ENCODE peak calls at places on chromosomes 11 and 22, in eight cellular contexts. C is IMR-90, B is left ventricle myocardium inferior, Q is HFF-Myc, T is astrocyte of the cerebellum, K is fibroblast of pulmonary artery, Y is HepG2, S is AG09319. U is an unnamed sample.

GRCh38 chr11:112928136-112928535 is 33.1 kb upstream of the NCAM1 start:
- DNase-seq in C (no peak), B (no peak), Q (no peak), T (no peak), K (no peak), Y (no peak), S (no peak), U (no peak)

GRCh38 chr22:32204856-32205722 is at the start of gene RFPL2:
- DNase-seq in C (peak), B (no peak), Q (no peak), T (peak), K (peak), Y (peak), S (no peak), U (peak)

GRCh38 chr11:680476-680875 is 14.5 kb downstream of the DEAF1 start:
- DNase-seq in C (no peak), B (peak), Q (no peak), T (no peak), K (no peak), Y (no peak), S (no peak), U (no peak)

GRCh38 chr11:29914203-29914930 is 102.5 kb downstream of the KCNA4 start:
- DNase-seq in C (no peak), B (no peak), Q (no peak), T (no peak), K (peak), Y (no peak), S (no peak), U (no peak)

GRCh38 chr11:116353517-116353916 is 419.3 kb downstream of the BUD13 start:
- DNase-seq in C (no peak), B (no peak), Q (no peak), T (no peak), K (no peak), Y (no peak), S (no peak), U (no peak)

GRCh38 chr11:124483422-124483821 is 37.9 kb upstream of the OR8B8 start:
- DNase-seq in C (no peak), B (no peak), Q (no peak), T (no peak), K (no peak), Y (no peak), S (no peak), U (no peak)

GRCh38 chr11:76783294-76783900 is at the start of gene TSKU:
- DNase-seq in C (no peak), B (no peak), Q (no peak), T (no peak), K (peak), Y (no peak), S (no peak), U (no peak)

GRCh38 chr11:46912526-46913150 is 5.7 kb downstream of the LRP4 start:
- DNase-seq in C (no peak), B (no peak), Q (no peak), T (no peak), K (no peak), Y (no peak), S (no peak), U (peak)

GRCh38 chr11:34052036-34052607 is 591 bp downstream of the CAPRIN1 start:
- DNase-seq in C (peak), B (peak), Q (no peak), T (peak), K (peak), Y (peak), S (peak), U (peak)

GRCh38 chr11:68044145-68044813 is 5.5 kb downstream of the TCIRG1 start:
- DNase-seq in C (no peak), B (no peak), Q (no peak), T (no peak), K (no peak), Y (no peak), S (no peak), U (no peak)

GRCh38 chr11:133732109-133732508 is 113.2 kb downstream of the SPATA19 start:
- DNase-seq in C (no peak), B (no peak), Q (no peak), T (no peak), K (no peak), Y (no peak), S (no peak), U (no peak)

GRCh38 chr11:71481101-71481960 is 28.3 kb downstream of the NADSYN1 start:
- DNase-seq in C (no peak), B (no peak), Q (no peak), T (no peak), K (no peak), Y (no peak), S (no peak), U (no peak)

GRCh38 chr22:50111056-50111455 is 21.2 kb downstream of the MOV10L1 start:
- DNase-seq in C (no peak), B (no peak), Q (no peak), T (no peak), K (no peak), Y (no peak), S (no peak), U (no peak)

GRCh38 chr11:77071671-77072605 is 5.2 kb downstream of the CAPN5 start:
- DNase-seq in C (peak), B (no peak), Q (no peak), T (no peak), K (no peak), Y (no peak), S (no peak), U (no peak)

GRCh38 chr11:70176940-70177689 is 26.0 kb upstream of the FADD start:
- DNase-seq in C (no peak), B (no peak), Q (no peak), T (no peak), K (no peak), Y (peak), S (no peak), U (peak)

GRCh38 chr22:34429314-34429713 is 509.0 kb upstream of the LARGE1 start:
- DNase-seq in C (no peak), B (no peak), Q (no peak), T (no peak), K (no peak), Y (no peak), S (no peak), U (no peak)

GRCh38 chr11:71999360-71999759 is 651 bp downstream of the IL18BP start:
- DNase-seq in C (peak), B (no peak), Q (no peak), T (peak), K (peak), Y (no peak), S (no peak), U (no peak)

GRCh38 chr22:50260801-50261614 is 475 bp downstream of the MAPK12 start:
- DNase-seq in C (peak), B (no peak), Q (no peak), T (no peak), K (peak), Y (no peak), S (no peak), U (no peak)

GRCh38 chr11:77299528-77299993 is 1.9 kb downstream of the GDPD4 start:
- DNase-seq in C (peak), B (no peak), Q (no peak), T (no peak), K (no peak), Y (peak), S (no peak), U (no peak)

GRCh38 chr11:45180158-45180887 is 33.9 kb downstream of the PRDM11 start:
- DNase-seq in C (no peak), B (peak), Q (no peak), T (no peak), K (no peak), Y (no peak), S (no peak), U (peak)
- TF ChIP-seq CTCF in C (peak), B (peak), Q (peak), T (no peak), K (peak), Y (peak), S (peak), U (no peak)

GRCh38 chr11:100576044-100577021 is 110.8 kb upstream of the ARHGAP42 start:
- DNase-seq in C (peak), B (no peak), Q (no peak), T (peak), K (peak), Y (peak), S (no peak), U (peak)

GRCh38 chr11:100573911-100574513 is 113.1 kb upstream of the ARHGAP42 start:
- DNase-seq in C (no peak), B (no peak), Q (no peak), T (no peak), K (no peak), Y (no peak), S (peak), U (no peak)

GRCh38 chr11:100578966-100579365 is 108.1 kb upstream of the ARHGAP42 start:
- DNase-seq in C (peak), B (no peak), Q (no peak), T (no peak), K (peak), Y (no peak), S (no peak), U (no peak)

GRCh38 chr11:100574894-100575769 is 112.0 kb upstream of the ARHGAP42 start:
- DNase-seq in C (peak), B (no peak), Q (no peak), T (no peak), K (peak), Y (peak), S (no peak), U (no peak)
- TF ChIP-seq CTCF in C (peak), B (peak), Q (no peak), T (peak), K (peak), Y (peak), S (peak), U (no peak)

DNA sequence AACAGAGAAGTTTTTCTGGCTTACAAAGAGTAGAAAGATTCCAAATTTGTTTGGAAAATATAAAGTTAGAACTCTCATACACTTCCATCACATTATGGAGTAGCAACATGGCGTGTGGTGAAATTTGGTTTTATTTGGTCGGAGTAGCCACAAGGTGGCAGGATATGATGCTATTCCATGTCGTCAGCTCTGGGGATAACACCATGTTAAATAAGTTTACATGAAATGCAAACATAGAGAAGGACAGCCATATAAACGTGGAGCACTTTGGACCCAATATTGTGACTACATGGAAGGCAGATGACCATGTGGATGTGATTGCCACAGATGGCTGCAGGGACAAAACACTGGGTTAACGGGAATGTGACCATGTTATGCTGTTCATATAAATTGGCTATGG is 21.1 kb downstream of the OR5M11 start:
- DNase-seq in C (no peak), B (no peak), Q (no peak), T (no peak), K (no peak), Y (peak), S (no peak), U (no peak)
- TF ChIP-seq CTCF in C (no peak), B (no peak), Q (no peak), T (no peak), K (no peak), Y (peak), S (no peak), U (peak)

GRCh38 chr11:3942160-3942955 is 86.9 kb downstream of the STIM1 start:
- DNase-seq in C (no peak), B (no peak), Q (no peak), T (no peak), K (no peak), Y (peak), S (no peak), U (no peak)
- TF ChIP-seq CTCF in C (no peak), B (no peak), Q (no peak), T (no peak), K (no peak), Y (peak), S (no peak), U (no peak)

GRCh38 chr11:61891331-61892084 is at the start of gene FADS3:
- DNase-seq in C (peak), B (peak), Q (no peak), T (no peak), K (peak), Y (peak), S (peak), U (peak)
- TF ChIP-seq CTCF in C (no peak), B (peak), Q (no peak), T (peak), K (no peak), Y (peak), S (no peak), U (no peak)

DNA sequence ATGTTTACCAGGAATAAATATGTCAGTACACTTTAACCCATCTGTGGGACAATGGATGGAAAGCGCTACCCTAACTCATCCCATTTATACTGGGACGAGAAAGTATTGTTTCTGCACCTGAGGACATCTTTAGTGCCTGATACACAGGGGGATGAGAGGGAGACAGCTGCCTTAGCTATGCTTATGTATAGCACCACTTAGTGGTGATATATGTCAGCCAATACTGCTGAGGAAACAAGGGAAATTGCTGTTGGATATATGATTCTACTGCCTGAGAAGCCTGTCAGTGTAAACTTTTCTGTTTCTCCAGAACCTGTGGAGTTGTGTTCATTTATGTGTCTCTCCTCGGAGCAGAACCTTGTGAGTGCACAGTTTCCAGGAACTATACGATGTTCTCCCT is 13.3 kb upstream of the CEP295 start:
- DNase-seq in C (peak), B (no peak), Q (no peak), T (no peak), K (peak), Y (peak), S (no peak), U (no peak)
- TF ChIP-seq CTCF in C (peak), B (peak), Q (peak), T (peak), K (peak), Y (peak), S (no peak), U (no peak)

DNA sequence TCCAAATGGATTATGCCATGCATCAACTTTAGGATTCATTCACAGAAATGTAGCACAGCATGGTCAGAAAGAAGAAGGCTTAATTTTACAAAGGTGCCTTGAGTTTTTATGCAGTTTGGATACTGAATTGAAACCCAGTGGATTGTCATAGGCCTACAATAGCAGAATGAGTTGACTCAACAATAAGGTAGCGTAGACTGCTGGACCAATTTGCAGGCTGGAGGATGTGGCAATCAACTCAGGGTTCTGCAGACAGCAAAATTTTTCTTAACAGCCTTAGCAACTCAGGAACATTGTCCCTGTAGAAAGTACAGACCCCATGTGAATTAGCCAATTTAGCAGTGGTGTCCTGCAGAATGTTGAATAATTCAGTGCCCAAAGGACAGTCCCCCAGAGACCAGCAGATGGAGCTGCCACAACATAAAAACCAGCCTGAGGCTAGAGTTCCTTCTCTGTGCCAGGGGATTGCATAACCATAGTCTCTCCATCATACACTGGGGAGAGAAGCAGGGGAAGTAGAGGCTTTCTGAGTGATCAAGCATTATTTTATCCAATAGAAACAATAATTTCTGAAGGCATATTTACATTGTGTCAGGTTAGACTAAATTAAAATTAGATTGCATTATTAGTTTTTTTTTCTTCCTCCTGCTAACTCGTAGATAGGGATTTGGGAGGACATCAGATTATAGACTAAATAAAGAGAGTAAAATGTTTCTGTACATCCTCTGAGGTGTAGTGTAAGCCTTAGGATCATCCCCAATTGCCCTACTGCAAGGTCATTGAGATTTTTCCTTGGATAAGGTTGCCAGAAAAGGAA is 20.3 kb upstream of the MRPL17 start:
- DNase-seq in C (peak), B (peak), Q (no peak), T (no peak), K (peak), Y (peak), S (no peak), U (peak)
- TF ChIP-seq CTCF in C (peak), B (peak), Q (peak), T (peak), K (peak), Y (peak), S (peak), U (peak)

GRCh38 chr11:31887180-31887579 is 76.1 kb upstream of the PAX6 start:
- DNase-seq in C (no peak), B (no peak), Q (no peak), T (no peak), K (no peak), Y (no peak), S (no peak), U (no peak)
- TF ChIP-seq CTCF in C (no peak), B (no peak), Q (peak), T (no peak), K (no peak), Y (peak), S (no peak), U (peak)

U was measured in endothelial cell.